ENCODE peak calls at places on chromosomes 5 and 9, in eight cellular contexts. One of them, this sample, is unnamed.
A peak's percentile ranks its signal among the peaks of the same experiment; 100 is the strongest.

GRCh38 chr9:133274236-133275104 is 531 bp downstream of the ABO start:
- DNase-seq in SJSA1: no peak
- DNase-seq in ELR: no peak
- DNase-seq in stimulated activated CD4-positive, alpha-beta T cell treated with anti-CD3 and anti-CD28 coated beads, Interleukin-1b, Interleukin-23, amount 100 ng/mL, for 4 hours: no peak
- DNase-seq in HT-29: no peak
- DNase-seq in posterior vena cava: no peak
- DNase-seq in T-cell: no peak
- DNase-seq in activated T-cell treated with anti-CD3 and anti-CD28 coated beads for 48 hours: no peak
- DNase-seq in this sample: no peak

GRCh38 chr9:98860871-98861293 is 53.4 kb downstream of the GALNT12 start:
- DNase-seq in SJSA1: peak; percentile 58
- DNase-seq in ELR: peak; percentile 82
- DNase-seq in stimulated activated CD4-positive, alpha-beta T cell treated with anti-CD3 and anti-CD28 coated beads, Interleukin-1b, Interleukin-23, amount 100 ng/mL, for 4 hours: no peak
- DNase-seq in HT-29: peak; percentile 25
- DNase-seq in posterior vena cava: peak; percentile 88
- DNase-seq in T-cell: no peak
- DNase-seq in activated T-cell treated with anti-CD3 and anti-CD28 coated beads for 48 hours: no peak
- DNase-seq in this sample: no peak

GRCh38 chr5:172769598-172770373 is 1.2 kb downstream of the DUSP1 start:
- DNase-seq in SJSA1: peak; percentile 70
- DNase-seq in ELR: peak; percentile 42
- DNase-seq in stimulated activated CD4-positive, alpha-beta T cell treated with anti-CD3 and anti-CD28 coated beads, Interleukin-1b, Interleukin-23, amount 100 ng/mL, for 4 hours: no peak
- DNase-seq in HT-29: peak; percentile 58
- DNase-seq in posterior vena cava: peak; percentile 90
- DNase-seq in T-cell: peak; percentile 19
- DNase-seq in activated T-cell treated with anti-CD3 and anti-CD28 coated beads for 48 hours: no peak
- DNase-seq in this sample: no peak

GRCh38 chr9:38035873-38036272 is 33.2 kb downstream of the SHB start:
- DNase-seq in SJSA1: peak; percentile 46
- DNase-seq in ELR: peak; percentile 94
- DNase-seq in stimulated activated CD4-positive, alpha-beta T cell treated with anti-CD3 and anti-CD28 coated beads, Interleukin-1b, Interleukin-23, amount 100 ng/mL, for 4 hours: no peak
- DNase-seq in HT-29: no peak
- DNase-seq in posterior vena cava: no peak
- DNase-seq in T-cell: no peak
- DNase-seq in activated T-cell treated with anti-CD3 and anti-CD28 coated beads for 48 hours: no peak
- DNase-seq in this sample: no peak

GRCh38 chr5:115815693-115816225 is 700 bp downstream of the CDO1 start:
- DNase-seq in SJSA1: peak; percentile 34
- DNase-seq in ELR: peak; percentile 38
- DNase-seq in stimulated activated CD4-positive, alpha-beta T cell treated with anti-CD3 and anti-CD28 coated beads, Interleukin-1b, Interleukin-23, amount 100 ng/mL, for 4 hours: no peak
- DNase-seq in HT-29: no peak
- DNase-seq in posterior vena cava: no peak
- DNase-seq in T-cell: no peak
- DNase-seq in activated T-cell treated with anti-CD3 and anti-CD28 coated beads for 48 hours: no peak
- DNase-seq in this sample: no peak

GRCh38 chr5:177133845-177134652 is 476 bp downstream of the NSD1 start:
- DNase-seq in SJSA1: peak; percentile 85
- DNase-seq in ELR: peak; percentile 66
- DNase-seq in stimulated activated CD4-positive, alpha-beta T cell treated with anti-CD3 and anti-CD28 coated beads, Interleukin-1b, Interleukin-23, amount 100 ng/mL, for 4 hours: peak; percentile 37
- DNase-seq in HT-29: peak; percentile 61
- DNase-seq in posterior vena cava: peak; percentile 88
- DNase-seq in T-cell: no peak
- DNase-seq in activated T-cell treated with anti-CD3 and anti-CD28 coated beads for 48 hours: peak; percentile 42
- DNase-seq in this sample: no peak

GRCh38 chr9:9523476-9523875 is 1089.3 kb downstream of the PTPRD start:
- DNase-seq in SJSA1: no peak
- DNase-seq in ELR: no peak
- DNase-seq in stimulated activated CD4-positive, alpha-beta T cell treated with anti-CD3 and anti-CD28 coated beads, Interleukin-1b, Interleukin-23, amount 100 ng/mL, for 4 hours: no peak
- DNase-seq in HT-29: no peak
- DNase-seq in posterior vena cava: no peak
- DNase-seq in T-cell: no peak
- DNase-seq in activated T-cell treated with anti-CD3 and anti-CD28 coated beads for 48 hours: no peak
- DNase-seq in this sample: no peak

GRCh38 chr5:6819521-6819920 is 106.3 kb downstream of the TENT4A start:
- DNase-seq in SJSA1: no peak
- DNase-seq in ELR: no peak
- DNase-seq in stimulated activated CD4-positive, alpha-beta T cell treated with anti-CD3 and anti-CD28 coated beads, Interleukin-1b, Interleukin-23, amount 100 ng/mL, for 4 hours: no peak
- DNase-seq in HT-29: no peak
- DNase-seq in posterior vena cava: no peak
- DNase-seq in T-cell: no peak
- DNase-seq in activated T-cell treated with anti-CD3 and anti-CD28 coated beads for 48 hours: no peak
- DNase-seq in this sample: no peak